ENCODE peak calls at places on chromosomes 11 and 22, in four cellular contexts. M is mucosa of gallbladder, I is posterior vena cava, K is right lobe of liver. T is an unnamed sample.

GRCh38 chr11:68206211-68206610 is 6.9 kb downstream of the KMT5B start:
- DNase-seq in M (no peak), I (no peak), K (no peak), T (peak)

GRCh38 chr11:133669371-133670046 is 137.2 kb upstream of the OPCML start:
- DNase-seq in M (no peak), I (no peak), K (no peak), T (no peak)

GRCh38 chr11:10478066-10478465 is 23.0 kb downstream of the AMPD3 start:
- DNase-seq in M (no peak), I (no peak), K (no peak), T (no peak)

GRCh38 chr11:68326334-68327215 is 14.2 kb downstream of the LRP5 start:
- DNase-seq in M (peak), I (no peak), K (peak), T (no peak)

GRCh38 chr11:34631737-34632104 is 10.8 kb downstream of the EHF start:
- DNase-seq in M (peak), I (no peak), K (peak), T (no peak)

GRCh38 chr11:19472679-19473078 is 231.9 kb upstream of the E2F8 start:
- DNase-seq in M (no peak), I (no peak), K (no peak), T (no peak)

GRCh38 chr11:31645747-31646146 is 136.2 kb downstream of the ELP4 start:
- DNase-seq in M (no peak), I (no peak), K (no peak), T (no peak)

GRCh38 chr22:30270841-30271240 is 4.2 kb upstream of the OSM start:
- DNase-seq in M (peak), I (peak), K (peak), T (no peak)

GRCh38 chr22:47291565-47292495 is 529.4 kb downstream of the TBC1D22A start:
- DNase-seq in M (no peak), I (no peak), K (no peak), T (no peak)

GRCh38 chr22:26669060-26669481 is 11.7 kb downstream of the MIAT start:
- DNase-seq in M (no peak), I (no peak), K (no peak), T (no peak)

GRCh38 chr11:27658535-27659236 is 41.6 kb downstream of the BDNF start:
- DNase-seq in M (no peak), I (no peak), K (no peak), T (no peak)

GRCh38 chr11:125903753-125904659 is at the start of gene DDX25:
- DNase-seq in M (no peak), I (peak), K (no peak), T (no peak)

GRCh38 chr11:12276356-12276755 is 101.0 kb upstream of the PARVA start:
- DNase-seq in M (no peak), I (peak), K (no peak), T (no peak)

GRCh38 chr11:128496684-128497056 is 90.7 kb downstream of the ETS1 start:
- DNase-seq in M (no peak), I (peak), K (no peak), T (no peak)

GRCh38 chr11:111362887-111363411 is 16.1 kb downstream of the POU2AF1 start:
- DNase-seq in M (peak), I (no peak), K (peak), T (no peak)

GRCh38 chr11:18011633-18012313 is 1.1 kb downstream of the SERGEF start:
- DNase-seq in M (no peak), I (no peak), K (no peak), T (no peak)

GRCh38 chr11:20035701-20036601 is 124.3 kb downstream of the DBX1 start:
- DNase-seq in M (no peak), I (no peak), K (peak), T (no peak)

GRCh38 chr11:134624166-134624920 is 212.3 kb upstream of the B3GAT1 start:
- DNase-seq in M (no peak), I (no peak), K (no peak), T (no peak)

GRCh38 chr11:36817336-36817965 is 219.4 kb upstream of the RAG2 start:
- DNase-seq in M (no peak), I (no peak), K (no peak), T (no peak)

GRCh38 chr22:28345304-28345703 is 334.3 kb downstream of the TTC28 start:
- DNase-seq in M (no peak), I (no peak), K (no peak), T (no peak)

GRCh38 chr11:128845334-128845780 is 21.7 kb downstream of the KCNJ1 start:
- DNase-seq in M (no peak), I (no peak), K (no peak), T (no peak)

GRCh38 chr22:20765938-20766337 is 8.0 kb upstream of the SERPIND1 start:
- DNase-seq in M (no peak), I (no peak), K (no peak), T (no peak)

GRCh38 chr22:42324991-42325710 is 54.7 kb upstream of the TCF20 start:
- DNase-seq in M (no peak), I (no peak), K (no peak), T (no peak)

GRCh38 chr11:93444671-93445073 is 98.5 kb downstream of the SMCO4 start:
- DNase-seq in M (no peak), I (no peak), K (no peak), T (no peak)

GRCh38 chr11:109519253-109519652 is 97.3 kb downstream of the C11orf87 start:
- DNase-seq in M (no peak), I (no peak), K (no peak), T (no peak)

GRCh38 chr11:20672575-20672974 is 3.2 kb downstream of the NELL1 start:
- DNase-seq in M (no peak), I (no peak), K (no peak), T (no peak)

GRCh38 chr22:36293606-36294292 is 40.8 kb downstream of the APOL1 start:
- DNase-seq in M (no peak), I (peak), K (no peak), T (no peak)

GRCh38 chr11:34585870-34586654 is 34.8 kb upstream of the EHF start:
- DNase-seq in M (no peak), I (no peak), K (no peak), T (no peak)

GRCh38 chr11:131253885-131254204 is 116.6 kb upstream of the NTM start:
- DNase-seq in M (no peak), I (no peak), K (no peak), T (no peak)

GRCh38 chr11:46916669-46917108 is 1.7 kb downstream of the LRP4 start:
- DNase-seq in M (no peak), I (no peak), K (no peak), T (no peak)

GRCh38 chr11:45765836-45766235 is 39.1 kb upstream of the SLC35C1 start:
- DNase-seq in M (no peak), I (no peak), K (no peak), T (no peak)

GRCh38 chr11:36510567-36511020 is 522 bp upstream of the TRAF6 start:
- DNase-seq in M (no peak), I (no peak), K (no peak), T (no peak)

GRCh38 chr11:1514349-1515061 is 27.9 kb upstream of the MOB2 start:
- DNase-seq in M (no peak), I (no peak), K (peak), T (no peak)

GRCh38 chr11:40987895-40988435 is 471.5 kb downstream of the LRRC4C start:
- DNase-seq in M (no peak), I (no peak), K (no peak), T (no peak)

GRCh38 chr11:120652705-120653335 is 141.3 kb downstream of the GRIK4 start:
- DNase-seq in M (no peak), I (no peak), K (no peak), T (no peak)

GRCh38 chr11:328012-328411 is 7.4 kb upstream of the IFITM3 start:
- DNase-seq in M (no peak), I (peak), K (no peak), T (no peak)